ENCODE peak calls at places on chromosomes 4 and X, in seven cellular contexts. One of them, this sample, is unnamed.
A peak's percentile ranks its signal among the peaks of the same experiment; 100 is the strongest.

GRCh38 chr4:95388911-95389310 is 159.9 kb downstream of the UNC5C start:
- DNase-seq in adrenal gland: no peak
- DNase-seq in uterus: no peak
- DNase-seq in A549: no peak
- DNase-seq in H1: no peak
- DNase-seq in lower leg skin: no peak
- DNase-seq in GM12878: no peak
- DNase-seq in this sample: no peak

GRCh38 chr4:4758708-4759107 is 100.8 kb upstream of the MSX1 start:
- DNase-seq in adrenal gland: no peak
- DNase-seq in uterus: no peak
- DNase-seq in A549: no peak
- DNase-seq in H1: no peak
- DNase-seq in lower leg skin: no peak
- DNase-seq in GM12878: peak; percentile 38
- DNase-seq in this sample: no peak

GRCh38 chr4:54661686-54662085 is 3.9 kb downstream of the KIT start:
- DNase-seq in adrenal gland: no peak
- DNase-seq in uterus: no peak
- DNase-seq in A549: no peak
- DNase-seq in H1: no peak
- DNase-seq in lower leg skin: no peak
- DNase-seq in GM12878: no peak
- DNase-seq in this sample: no peak

GRCh38 chr4:86449746-86450145 is 89.9 kb upstream of the MAPK10 start:
- DNase-seq in adrenal gland: no peak
- DNase-seq in uterus: no peak
- DNase-seq in A549: no peak
- DNase-seq in H1: no peak
- DNase-seq in lower leg skin: no peak
- DNase-seq in GM12878: no peak
- DNase-seq in this sample: no peak

GRCh38 chr4:168907119-168907698 is 102.8 kb downstream of the CBR4 start:
- DNase-seq in adrenal gland: no peak
- DNase-seq in uterus: no peak
- DNase-seq in A549: no peak
- DNase-seq in H1: no peak
- DNase-seq in lower leg skin: no peak
- DNase-seq in GM12878: no peak
- DNase-seq in this sample: no peak

GRCh38 chr4:75376543-75376942 is 137.7 kb downstream of the RCHY1 start:
- DNase-seq in adrenal gland: no peak
- DNase-seq in uterus: no peak
- DNase-seq in A549: no peak
- DNase-seq in H1: no peak
- DNase-seq in lower leg skin: no peak
- DNase-seq in GM12878: no peak
- DNase-seq in this sample: no peak

GRCh38 chrX:30906726-30907125 is 17.7 kb upstream of the TAB3 start:
- DNase-seq in adrenal gland: no peak
- DNase-seq in uterus: no peak
- DNase-seq in A549: no peak
- DNase-seq in H1: no peak
- DNase-seq in lower leg skin: no peak
- DNase-seq in GM12878: no peak
- DNase-seq in this sample: no peak

GRCh38 chr4:16897991-16898827 is at the start of gene LDB2:
- DNase-seq in adrenal gland: peak; percentile 49
- DNase-seq in uterus: peak; percentile 89
- DNase-seq in A549: no peak
- DNase-seq in H1: peak; percentile 54
- DNase-seq in lower leg skin: peak; percentile 90
- DNase-seq in GM12878: no peak
- DNase-seq in this sample: no peak

GRCh38 chr4:8110071-8110986 is 48.3 kb downstream of the ABLIM2 start:
- DNase-seq in adrenal gland: no peak
- DNase-seq in uterus: no peak
- DNase-seq in A549: peak; percentile 44
- DNase-seq in H1: peak; percentile 65
- DNase-seq in lower leg skin: no peak
- DNase-seq in GM12878: no peak
- DNase-seq in this sample: no peak

GRCh38 chrX:5617666-5618065 is 611.0 kb downstream of the NLGN4X start:
- DNase-seq in adrenal gland: no peak
- DNase-seq in uterus: no peak
- DNase-seq in A549: no peak
- DNase-seq in H1: no peak
- DNase-seq in lower leg skin: no peak
- DNase-seq in GM12878: no peak
- DNase-seq in this sample: no peak

GRCh38 chr4:61572160-61572559 is 372.0 kb downstream of the ADGRL3 start:
- DNase-seq in adrenal gland: no peak
- DNase-seq in uterus: no peak
- DNase-seq in A549: no peak
- DNase-seq in H1: no peak
- DNase-seq in lower leg skin: no peak
- DNase-seq in GM12878: no peak
- DNase-seq in this sample: no peak

GRCh38 chrX:43589735-43590515 is 66.2 kb upstream of the MAOA start:
- DNase-seq in adrenal gland: no peak
- DNase-seq in uterus: no peak
- DNase-seq in A549: no peak
- DNase-seq in H1: no peak
- DNase-seq in lower leg skin: no peak
- DNase-seq in GM12878: no peak
- DNase-seq in this sample: no peak

GRCh38 chr4:87193958-87194675 is 26.3 kb downstream of the KLHL8 start:
- DNase-seq in adrenal gland: no peak
- DNase-seq in uterus: no peak
- DNase-seq in A549: no peak
- DNase-seq in H1: no peak
- DNase-seq in lower leg skin: no peak
- DNase-seq in GM12878: no peak
- DNase-seq in this sample: no peak

GRCh38 chr4:148776944-148777343 is 334.7 kb upstream of the NR3C2 start:
- DNase-seq in adrenal gland: no peak
- DNase-seq in uterus: no peak
- DNase-seq in A549: no peak
- DNase-seq in H1: no peak
- DNase-seq in lower leg skin: no peak
- DNase-seq in GM12878: no peak
- DNase-seq in this sample: no peak

GRCh38 chr4:164379694-164380093 is 374.2 kb upstream of the SMIM31 start:
- DNase-seq in adrenal gland: no peak
- DNase-seq in uterus: no peak
- DNase-seq in A549: no peak
- DNase-seq in H1: no peak
- DNase-seq in lower leg skin: no peak
- DNase-seq in GM12878: no peak
- DNase-seq in this sample: no peak

GRCh38 chr4:169745291-169745690 is 12.5 kb downstream of the HPF1 start:
- DNase-seq in adrenal gland: no peak
- DNase-seq in uterus: no peak
- DNase-seq in A549: no peak
- DNase-seq in H1: no peak
- DNase-seq in lower leg skin: no peak
- DNase-seq in GM12878: no peak
- DNase-seq in this sample: no peak

GRCh38 chrX:110420771-110421498 is 62.3 kb downstream of the RTL9 start:
- DNase-seq in adrenal gland: no peak
- DNase-seq in uterus: no peak
- DNase-seq in A549: peak; percentile 47
- DNase-seq in H1: no peak
- DNase-seq in lower leg skin: no peak
- DNase-seq in GM12878: no peak
- DNase-seq in this sample: no peak

GRCh38 chr4:40937140-40937725 is 187.5 kb downstream of the NSUN7 start:
- DNase-seq in adrenal gland: no peak
- DNase-seq in uterus: no peak
- DNase-seq in A549: no peak
- DNase-seq in H1: no peak
- DNase-seq in lower leg skin: no peak
- DNase-seq in GM12878: no peak
- DNase-seq in this sample: no peak

GRCh38 chrX:24201216-24201615 is 51.7 kb downstream of the ZFX start:
- DNase-seq in adrenal gland: no peak
- DNase-seq in uterus: no peak
- DNase-seq in A549: no peak
- DNase-seq in H1: no peak
- DNase-seq in lower leg skin: no peak
- DNase-seq in GM12878: no peak
- DNase-seq in this sample: no peak
- H3K4me3 ChIP-seq in adrenal gland: no peak overlapping the region
- H3K4me3 ChIP-seq in uterus: no peak overlapping the region
- H3K4me3 ChIP-seq in A549: no peak overlapping the region
- H3K4me3 ChIP-seq in H1: no peak overlapping the region
- H3K4me3 ChIP-seq in lower leg skin: no peak overlapping the region
- H3K4me3 ChIP-seq in GM12878: no peak overlapping the region
- H3K4me3 ChIP-seq in this sample: no peak overlapping the region

GRCh38 chrX:45852884-45853283 is 652.2 kb upstream of the DIPK2B start:
- DNase-seq in adrenal gland: no peak
- DNase-seq in uterus: no peak
- DNase-seq in A549: no peak
- DNase-seq in H1: no peak
- DNase-seq in lower leg skin: no peak
- DNase-seq in GM12878: no peak
- DNase-seq in this sample: no peak

GRCh38 chrX:45849261-45849660 is 648.6 kb upstream of the DIPK2B start:
- DNase-seq in adrenal gland: no peak
- DNase-seq in uterus: no peak
- DNase-seq in A549: peak; percentile 76
- DNase-seq in H1: no peak
- DNase-seq in lower leg skin: no peak
- DNase-seq in GM12878: no peak
- DNase-seq in this sample: no peak

GRCh38 chrX:45850197-45850774 is 649.6 kb upstream of the DIPK2B start:
- DNase-seq in adrenal gland: no peak
- DNase-seq in uterus: peak; percentile 15
- DNase-seq in A549: peak; percentile 48
- DNase-seq in H1: no peak
- DNase-seq in lower leg skin: no peak
- DNase-seq in GM12878: no peak
- DNase-seq in this sample: no peak

GRCh38 chrX:45850775-45851433 is 650.2 kb upstream of the DIPK2B start:
- DNase-seq in adrenal gland: no peak
- DNase-seq in uterus: peak; percentile 37
- DNase-seq in A549: peak; percentile 52
- DNase-seq in H1: no peak
- DNase-seq in lower leg skin: peak; percentile 87
- DNase-seq in GM12878: no peak
- DNase-seq in this sample: peak; percentile 54

GRCh38 chrX:45851434-45851991 is 650.8 kb upstream of the DIPK2B start:
- DNase-seq in adrenal gland: no peak
- DNase-seq in uterus: peak; percentile 18
- DNase-seq in A549: peak; percentile 79
- DNase-seq in H1: peak; percentile 57
- DNase-seq in lower leg skin: no peak
- DNase-seq in GM12878: no peak
- DNase-seq in this sample: peak; percentile 62
- TF ChIP-seq POLR2A in adrenal gland: no peak
- TF ChIP-seq POLR2A in uterus: peak; percentile 21
- TF ChIP-seq POLR2A in A549: peak; percentile 78
- TF ChIP-seq POLR2A in H1: peak; percentile 37
- TF ChIP-seq POLR2A in lower leg skin: no peak
- TF ChIP-seq POLR2A in GM12878: no peak
- TF ChIP-seq POLR2A in this sample: no peak

GRCh38 chrX:136190038-136190437 is 42.7 kb downstream of the FHL1 start:
- DNase-seq in adrenal gland: no peak
- DNase-seq in uterus: no peak
- DNase-seq in A549: no peak
- DNase-seq in H1: no peak
- DNase-seq in lower leg skin: no peak
- DNase-seq in GM12878: no peak
- DNase-seq in this sample: no peak

GRCh38 chrX:136192839-136193414 is 45.6 kb downstream of the FHL1 start:
- DNase-seq in adrenal gland: no peak
- DNase-seq in uterus: no peak
- DNase-seq in A549: no peak
- DNase-seq in H1: no peak
- DNase-seq in lower leg skin: no peak
- DNase-seq in GM12878: no peak
- DNase-seq in this sample: no peak

GRCh38 chrX:136189222-136189621 is 41.9 kb downstream of the FHL1 start:
- DNase-seq in adrenal gland: peak; percentile 69
- DNase-seq in uterus: no peak
- DNase-seq in A549: no peak
- DNase-seq in H1: no peak
- DNase-seq in lower leg skin: no peak
- DNase-seq in GM12878: no peak
- DNase-seq in this sample: no peak

GRCh38 chrX:136192135-136192534 is 44.8 kb downstream of the FHL1 start:
- DNase-seq in adrenal gland: no peak
- DNase-seq in uterus: no peak
- DNase-seq in A549: no peak
- DNase-seq in H1: no peak
- DNase-seq in lower leg skin: no peak
- DNase-seq in GM12878: no peak
- DNase-seq in this sample: no peak

GRCh38 chrX:136191171-136191570 is 43.8 kb downstream of the FHL1 start:
- DNase-seq in adrenal gland: no peak
- DNase-seq in uterus: no peak
- DNase-seq in A549: no peak
- DNase-seq in H1: no peak
- DNase-seq in lower leg skin: no peak
- DNase-seq in GM12878: no peak
- DNase-seq in this sample: no peak
- H3K4me3 ChIP-seq in adrenal gland: no peak overlapping the region
- H3K4me3 ChIP-seq in uterus: no peak overlapping the region
- H3K4me3 ChIP-seq in A549: no peak overlapping the region
- H3K4me3 ChIP-seq in H1: no peak overlapping the region
- H3K4me3 ChIP-seq in lower leg skin: no peak overlapping the region
- H3K4me3 ChIP-seq in GM12878: no peak overlapping the region
- H3K4me3 ChIP-seq in this sample: no peak overlapping the region

DNA sequence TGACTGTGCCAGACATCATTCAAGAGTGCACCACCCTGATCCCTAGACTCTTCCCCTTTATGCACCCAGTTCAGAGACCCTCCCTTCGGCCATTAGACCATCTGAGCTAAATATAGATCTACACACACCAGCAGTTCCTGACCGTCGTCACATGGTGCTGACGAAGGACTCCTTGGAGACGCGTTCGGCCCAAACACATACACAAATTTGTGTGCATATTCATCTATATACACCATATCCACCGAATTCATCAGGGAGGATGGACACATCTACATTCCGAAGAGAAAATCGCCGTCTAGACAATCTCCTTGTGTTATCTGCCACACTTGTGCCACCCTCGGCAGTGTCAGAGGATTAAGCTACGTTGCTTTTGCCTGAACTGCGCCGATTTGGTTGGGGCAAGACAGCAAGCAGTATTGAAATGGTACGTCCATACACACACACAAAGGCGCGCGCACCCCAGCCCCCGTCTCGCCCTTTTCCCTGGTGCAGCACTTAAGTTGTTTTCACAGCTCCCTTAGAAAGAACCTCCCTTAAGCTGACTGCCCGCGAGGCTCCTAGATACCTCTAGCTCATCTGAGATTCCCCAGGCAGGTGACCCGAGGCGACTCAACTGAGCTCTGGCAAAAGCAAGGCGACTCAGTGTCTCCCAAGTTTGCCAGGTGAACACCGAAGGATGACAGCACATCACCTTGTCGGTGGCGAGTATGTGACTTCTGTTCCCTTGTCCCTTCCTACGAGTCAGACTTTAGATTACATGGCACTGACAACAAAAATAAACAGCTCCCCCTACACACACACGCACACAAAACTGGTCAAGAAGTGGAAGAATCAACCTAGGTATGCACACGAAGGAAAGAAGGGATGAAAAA is 1.0 kb downstream of the RASGEF1B start:
- DNase-seq in adrenal gland: peak; percentile 54
- DNase-seq in uterus: peak; percentile 28
- DNase-seq in A549: no peak
- DNase-seq in H1: no peak
- DNase-seq in lower leg skin: peak; percentile 93
- DNase-seq in GM12878: no peak
- DNase-seq in this sample: peak; percentile 66
- TF ChIP-seq POLR2A in adrenal gland: no peak
- TF ChIP-seq POLR2A in uterus: no peak
- TF ChIP-seq POLR2A in A549: no peak
- TF ChIP-seq POLR2A in H1: no peak
- TF ChIP-seq POLR2A in lower leg skin: no peak
- TF ChIP-seq POLR2A in GM12878: no peak
- TF ChIP-seq POLR2A in this sample: no peak